ENCODE peak calls at places on chromosome 21, in five cellular contexts. P, R, W, X and I are unnamed samples.
A peak's percentile ranks its signal among the peaks of the same experiment; 100 is the strongest.

GRCh38 chr21:28944296-28944695 is 48.4 kb downstream of the LTN1 start:
- DNase-seq in P (no peak), R (no peak), W (no peak), X (peak; percentile 14), I (no peak)

GRCh38 chr21:31459457-31459856 is 115.4 kb upstream of the TIAM1 start:
- DNase-seq in P (peak; percentile 48), R (no peak), W (no peak), X (no peak), I (peak; percentile 26)

GRCh38 chr21:45333583-45334121 is 46.0 kb upstream of the POFUT2 start:
- DNase-seq in P (no peak), R (no peak), W (no peak), X (no peak), I (no peak)

GRCh38 chr21:45040114-45040715 is 34.2 kb upstream of the ADARB1 start:
- DNase-seq in P (no peak), R (no peak), W (peak; percentile 45), X (no peak), I (no peak)

GRCh38 chr21:29371464-29371863 is 72.7 kb downstream of the BACH1 start:
- DNase-seq in P (no peak), R (no peak), W (no peak), X (no peak), I (no peak)

GRCh38 chr21:46060596-46061061 is 37.3 kb upstream of the COL6A2 start:
- DNase-seq in P (no peak), R (no peak), W (no peak), X (no peak), I (no peak)

GRCh38 chr21:33185852-33186251 is 43.9 kb upstream of the IFNAR2 start:
- DNase-seq in P (no peak), R (no peak), W (no peak), X (no peak), I (no peak)

GRCh38 chr21:31397515-31397926 is 53.5 kb upstream of the TIAM1 start:
- DNase-seq in P (no peak), R (no peak), W (no peak), X (no peak), I (no peak)

GRCh38 chr21:37575536-37576083 is 209.0 kb downstream of the DYRK1A start:
- DNase-seq in P (no peak), R (no peak), W (no peak), X (no peak), I (no peak)

GRCh38 chr21:37231671-37232070 is 35.5 kb downstream of the VPS26C start:
- DNase-seq in P (no peak), R (no peak), W (peak; percentile 24), X (no peak), I (no peak)

GRCh38 chr21:42203936-42204335 is 15.0 kb upstream of the ABCG1 start:
- DNase-seq in P (no peak), R (no peak), W (no peak), X (no peak), I (no peak)

GRCh38 chr21:42212261-42212660 is 6.7 kb upstream of the ABCG1 start:
- DNase-seq in P (no peak), R (no peak), W (no peak), X (no peak), I (no peak)

GRCh38 chr21:42208801-42209490 is 10.0 kb upstream of the ABCG1 start:
- DNase-seq in P (no peak), R (no peak), W (no peak), X (no peak), I (no peak)

GRCh38 chr21:42209801-42210479 is 9.0 kb upstream of the ABCG1 start:
- DNase-seq in P (no peak), R (no peak), W (no peak), X (no peak), I (no peak)

DNA sequence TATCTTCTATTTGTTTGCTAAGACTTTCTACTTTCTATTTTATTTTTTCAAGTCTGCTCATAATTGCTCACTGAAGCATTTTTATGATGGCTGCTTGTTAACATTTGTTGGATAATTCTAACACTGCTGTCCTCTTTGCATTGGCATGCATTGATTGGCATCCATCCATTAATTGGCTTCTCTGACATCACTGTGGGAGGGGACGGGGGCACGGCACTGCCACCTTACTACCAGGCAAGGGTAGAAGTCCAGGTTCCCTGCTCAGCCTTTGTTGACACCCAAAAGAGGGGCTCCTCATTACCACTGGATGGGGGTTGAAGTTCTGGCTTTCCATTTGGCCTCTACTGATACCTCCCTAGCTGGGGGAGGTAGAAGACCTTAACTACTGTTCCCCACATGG is 11.5 kb upstream of the ABCG1 start:
- DNase-seq in P (no peak), R (no peak), W (no peak), X (no peak), I (no peak)
- TF ChIP-seq JUND in P (no peak), R (no peak), W (no peak), X (no peak), I (no peak)

GRCh38 chr21:15669247-15669646 is 60.5 kb upstream of the USP25 start:
- DNase-seq in P (no peak), R (no peak), W (no peak), X (no peak), I (no peak)

GRCh38 chr21:15667824-15668223 is 62.0 kb upstream of the USP25 start:
- DNase-seq in P (no peak), R (no peak), W (no peak), X (no peak), I (no peak)

GRCh38 chr21:15667010-15667409 is 62.8 kb upstream of the USP25 start:
- DNase-seq in P (no peak), R (no peak), W (no peak), X (no peak), I (no peak)

GRCh38 chr21:15671188-15671587 is 58.6 kb upstream of the USP25 start:
- DNase-seq in P (no peak), R (peak; percentile 4), W (no peak), X (no peak), I (no peak)
- TF ChIP-seq JUND in P (no peak), R (no peak), W (no peak), X (no peak), I (no peak)

GRCh38 chr21:16320110-16320509 is 590.3 kb downstream of the USP25 start:
- DNase-seq in P (no peak), R (no peak), W (no peak), X (no peak), I (no peak)

GRCh38 chr21:16322423-16322822 is 592.6 kb downstream of the USP25 start:
- DNase-seq in P (no peak), R (no peak), W (no peak), X (no peak), I (no peak)

GRCh38 chr21:16318651-16319300 is 589.0 kb downstream of the USP25 start:
- DNase-seq in P (no peak), R (no peak), W (no peak), X (no peak), I (no peak)

GRCh38 chr21:16324630-16325029 is 594.8 kb downstream of the USP25 start:
- DNase-seq in P (no peak), R (no peak), W (no peak), X (no peak), I (no peak)

DNA sequence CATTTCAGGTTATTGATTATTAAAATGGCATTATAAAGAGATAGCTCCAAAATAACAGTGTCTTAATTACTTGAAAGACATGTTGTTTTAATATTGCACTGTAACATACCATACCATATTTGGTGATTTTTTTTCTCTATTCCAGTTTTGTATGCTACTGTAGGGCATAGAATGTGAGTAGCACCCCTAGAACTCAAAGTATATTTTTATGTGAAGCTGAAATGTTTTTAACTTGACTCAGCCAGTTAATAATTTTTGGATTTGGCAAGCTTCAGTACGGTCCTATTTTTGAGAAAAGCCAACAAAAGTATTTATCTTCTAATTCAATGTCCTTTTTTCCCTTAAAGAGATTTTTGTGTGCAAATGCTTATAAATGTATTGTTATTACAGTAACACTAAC is 593.8 kb downstream of the USP25 start:
- DNase-seq in P (no peak), R (no peak), W (no peak), X (no peak), I (no peak)
- TF ChIP-seq JUND in P (no peak), R (no peak), W (no peak), X (no peak), I (no peak)

DNA sequence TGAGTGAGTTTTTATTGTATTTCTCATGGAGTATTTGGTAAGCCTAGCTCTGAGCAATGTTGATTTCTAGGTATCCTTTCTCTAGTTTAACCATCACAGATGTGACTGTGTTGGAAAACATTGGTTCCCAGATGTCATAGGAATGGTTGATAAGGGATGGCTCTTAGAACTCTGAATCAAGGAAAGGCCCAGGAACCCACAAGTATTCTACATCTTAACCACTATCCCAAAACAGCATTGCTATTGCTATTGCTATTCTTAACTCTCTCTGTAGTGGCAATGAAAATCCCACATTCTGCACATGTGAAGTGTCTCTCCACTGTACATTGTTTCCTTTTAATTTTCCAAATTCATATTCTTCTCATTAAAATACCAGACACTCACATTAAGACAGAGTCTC is 420.3 kb upstream of the RUNX1 start:
- DNase-seq in P (no peak), R (no peak), W (no peak), X (no peak), I (no peak)
- TF ChIP-seq JUND in P (no peak), R (no peak), W (no peak), X (no peak), I (no peak)